ENCODE peak calls at places on chromosomes 1 and 21, in eight cellular contexts. One of them, this sample, is unnamed. For H3K4me1, the result is how much of the 10 kb centered on the place peaks cover.

GRCh38 chr1:170204121-170204520 is 58.4 kb downstream of the NTMT2 start:
- DNase-seq in tibial nerve: no peak
- DNase-seq in endothelial cell of umbilical vein: no peak
- DNase-seq in thyroid gland: no peak
- DNase-seq in esophagus muscularis mucosa: no peak
- DNase-seq in uterus: no peak
- DNase-seq in stomach: no peak
- DNase-seq in HCT116: no peak
- DNase-seq in this sample: no peak

GRCh38 chr1:110606784-110607662 is 865 bp upstream of the KCNA2 start:
- DNase-seq in endothelial cell of umbilical vein: peak
- DNase-seq in HCT116: no peak
- DNase-seq in esophagus muscularis mucosa: no peak
- DNase-seq in uterus: no peak
- DNase-seq in thyroid gland: peak
- DNase-seq in tibial nerve: no peak
- DNase-seq in stomach: no peak
- DNase-seq in this sample: no peak

GRCh38 chr1:24735619-24736375 is 9.4 kb upstream of the CLIC4 start:
- DNase-seq in uterus: peak
- DNase-seq in HCT116: no peak
- DNase-seq in endothelial cell of umbilical vein: peak
- DNase-seq in stomach: no peak
- DNase-seq in thyroid gland: no peak
- DNase-seq in tibial nerve: no peak
- DNase-seq in esophagus muscularis mucosa: no peak
- DNase-seq in this sample: peak

GRCh38 chr1:103514920-103515503 is 10.5 kb upstream of the RNPC3 start:
- DNase-seq in uterus: no peak
- DNase-seq in stomach: no peak
- DNase-seq in tibial nerve: no peak
- DNase-seq in HCT116: peak
- DNase-seq in endothelial cell of umbilical vein: peak
- DNase-seq in thyroid gland: no peak
- DNase-seq in esophagus muscularis mucosa: no peak
- DNase-seq in this sample: no peak

GRCh38 chr1:56797079-56797685 is 22.0 kb downstream of the FYB2 start:
- DNase-seq in stomach: no peak
- DNase-seq in uterus: no peak
- DNase-seq in tibial nerve: no peak
- DNase-seq in HCT116: no peak
- DNase-seq in endothelial cell of umbilical vein: no peak
- DNase-seq in esophagus muscularis mucosa: no peak
- DNase-seq in thyroid gland: no peak
- DNase-seq in this sample: no peak

GRCh38 chr1:26702680-26703038 is 6.8 kb downstream of the ARID1A start:
- DNase-seq in stomach: no peak
- DNase-seq in tibial nerve: no peak
- DNase-seq in thyroid gland: no peak
- DNase-seq in esophagus muscularis mucosa: no peak
- DNase-seq in endothelial cell of umbilical vein: no peak
- DNase-seq in uterus: no peak
- DNase-seq in HCT116: no peak
- DNase-seq in this sample: no peak

GRCh38 chr1:91640877-91641526 is 140.4 kb downstream of the CDC7 start:
- DNase-seq in esophagus muscularis mucosa: peak
- DNase-seq in tibial nerve: no peak
- DNase-seq in endothelial cell of umbilical vein: no peak
- DNase-seq in HCT116: no peak
- DNase-seq in uterus: no peak
- DNase-seq in thyroid gland: no peak
- DNase-seq in stomach: no peak
- DNase-seq in this sample: no peak

GRCh38 chr1:28976254-28976653 is 61.9 kb downstream of the EPB41 start:
- DNase-seq in endothelial cell of umbilical vein: no peak
- DNase-seq in tibial nerve: no peak
- DNase-seq in uterus: no peak
- DNase-seq in esophagus muscularis mucosa: no peak
- DNase-seq in thyroid gland: no peak
- DNase-seq in stomach: no peak
- DNase-seq in HCT116: no peak
- DNase-seq in this sample: no peak

GRCh38 chr21:27586986-27587385 is 620.1 kb upstream of the ADAMTS5 start:
- DNase-seq in esophagus muscularis mucosa: no peak
- DNase-seq in stomach: no peak
- DNase-seq in thyroid gland: no peak
- DNase-seq in tibial nerve: no peak
- DNase-seq in endothelial cell of umbilical vein: no peak
- DNase-seq in uterus: no peak
- DNase-seq in HCT116: no peak
- DNase-seq in this sample: no peak

GRCh38 chr1:11795238-11795890 is 10.4 kb downstream of the MTHFR start:
- DNase-seq in endothelial cell of umbilical vein: no peak
- DNase-seq in HCT116: no peak
- DNase-seq in thyroid gland: no peak
- DNase-seq in stomach: no peak
- DNase-seq in uterus: no peak
- DNase-seq in tibial nerve: no peak
- DNase-seq in esophagus muscularis mucosa: no peak
- DNase-seq in this sample: no peak

GRCh38 chr1:167439301-167439988 is 78.9 kb downstream of the CD247 start:
- DNase-seq in uterus: no peak
- DNase-seq in endothelial cell of umbilical vein: peak
- DNase-seq in stomach: no peak
- DNase-seq in HCT116: no peak
- DNase-seq in esophagus muscularis mucosa: no peak
- DNase-seq in tibial nerve: no peak
- DNase-seq in thyroid gland: peak
- DNase-seq in this sample: peak

GRCh38 chr21:34728479-34728878 is 59.7 kb downstream of the CLIC6 start:
- DNase-seq in HCT116: no peak
- DNase-seq in uterus: no peak
- DNase-seq in endothelial cell of umbilical vein: no peak
- DNase-seq in tibial nerve: no peak
- DNase-seq in thyroid gland: no peak
- DNase-seq in esophagus muscularis mucosa: no peak
- DNase-seq in stomach: peak
- DNase-seq in this sample: no peak

GRCh38 chr1:24683713-24684162 is 40.6 kb downstream of the SRRM1 start:
- DNase-seq in stomach: no peak
- DNase-seq in thyroid gland: no peak
- DNase-seq in esophagus muscularis mucosa: no peak
- DNase-seq in endothelial cell of umbilical vein: peak
- DNase-seq in uterus: peak
- DNase-seq in tibial nerve: no peak
- DNase-seq in HCT116: peak
- DNase-seq in this sample: peak

GRCh38 chr1:22096463-22096862 is 44.0 kb downstream of the CDC42 start:
- DNase-seq in stomach: no peak
- DNase-seq in thyroid gland: no peak
- DNase-seq in esophagus muscularis mucosa: no peak
- DNase-seq in HCT116: no peak
- DNase-seq in endothelial cell of umbilical vein: no peak
- DNase-seq in uterus: no peak
- DNase-seq in tibial nerve: no peak
- DNase-seq in this sample: no peak

GRCh38 chr1:201461193-201461657 is 7.8 kb downstream of the PHLDA3 start:
- DNase-seq in uterus: peak
- DNase-seq in esophagus muscularis mucosa: no peak
- DNase-seq in thyroid gland: peak
- DNase-seq in stomach: peak
- DNase-seq in HCT116: peak
- DNase-seq in tibial nerve: no peak
- DNase-seq in endothelial cell of umbilical vein: peak
- DNase-seq in this sample: peak
- TF ChIP-seq POLR2A in uterus: no peak
- TF ChIP-seq POLR2A in esophagus muscularis mucosa: no peak
- TF ChIP-seq POLR2A in thyroid gland: no peak
- TF ChIP-seq POLR2A in stomach: no peak
- TF ChIP-seq POLR2A in HCT116: no peak
- TF ChIP-seq POLR2A in tibial nerve: no peak
- TF ChIP-seq POLR2A in endothelial cell of umbilical vein: peak
- TF ChIP-seq POLR2A in this sample: no peak

GRCh38 chr1:4034318-4034887 is 134.3 kb upstream of the C1orf174 start:
- DNase-seq in stomach: no peak
- DNase-seq in esophagus muscularis mucosa: peak
- DNase-seq in uterus: no peak
- DNase-seq in HCT116: no peak
- DNase-seq in endothelial cell of umbilical vein: no peak
- DNase-seq in tibial nerve: no peak
- DNase-seq in thyroid gland: no peak
- DNase-seq in this sample: no peak
- H3K4me1 ChIP-seq in stomach: under half
- H3K4me1 ChIP-seq in esophagus muscularis mucosa: under half
- H3K4me1 ChIP-seq in uterus: under half
- H3K4me1 ChIP-seq in HCT116: under half
- H3K4me1 ChIP-seq in endothelial cell of umbilical vein: under half
- H3K4me1 ChIP-seq in tibial nerve: under half
- H3K4me1 ChIP-seq in thyroid gland: under half
- H3K4me1 ChIP-seq in this sample: under half

GRCh38 chr21:42107881-42108553 is 36.9 kb downstream of the UMODL1 start:
- DNase-seq in uterus: no peak
- DNase-seq in thyroid gland: peak
- DNase-seq in HCT116: no peak
- DNase-seq in esophagus muscularis mucosa: no peak
- DNase-seq in stomach: peak
- DNase-seq in tibial nerve: no peak
- DNase-seq in endothelial cell of umbilical vein: peak
- DNase-seq in this sample: peak
- TF ChIP-seq CTCF in uterus: peak
- TF ChIP-seq CTCF in thyroid gland: peak
- TF ChIP-seq CTCF in HCT116: peak
- TF ChIP-seq CTCF in esophagus muscularis mucosa: peak
- TF ChIP-seq CTCF in stomach: no peak
- TF ChIP-seq CTCF in tibial nerve: peak
- TF ChIP-seq CTCF in endothelial cell of umbilical vein: peak
- TF ChIP-seq CTCF in this sample: peak

GRCh38 chr1:204288061-204288588 is 71.6 kb downstream of the PLEKHA6 start:
- DNase-seq in HCT116: peak
- DNase-seq in endothelial cell of umbilical vein: no peak
- DNase-seq in tibial nerve: no peak
- DNase-seq in uterus: peak
- DNase-seq in esophagus muscularis mucosa: no peak
- DNase-seq in thyroid gland: peak
- DNase-seq in stomach: peak
- DNase-seq in this sample: peak
- TF ChIP-seq POLR2A in HCT116: no peak
- TF ChIP-seq POLR2A in endothelial cell of umbilical vein: no peak
- TF ChIP-seq POLR2A in tibial nerve: no peak
- TF ChIP-seq POLR2A in uterus: no peak
- TF ChIP-seq POLR2A in esophagus muscularis mucosa: no peak
- TF ChIP-seq POLR2A in thyroid gland: no peak
- TF ChIP-seq POLR2A in stomach: no peak
- TF ChIP-seq POLR2A in this sample: no peak

GRCh38 chr1:228089520-228090380 is 7.2 kb downstream of the ARF1 start:
- DNase-seq in stomach: peak
- DNase-seq in uterus: no peak
- DNase-seq in tibial nerve: no peak
- DNase-seq in endothelial cell of umbilical vein: no peak
- DNase-seq in esophagus muscularis mucosa: no peak
- DNase-seq in thyroid gland: no peak
- DNase-seq in HCT116: no peak
- DNase-seq in this sample: peak
- H3K4me1 ChIP-seq in stomach: half or more
- H3K4me1 ChIP-seq in uterus: under half
- H3K4me1 ChIP-seq in tibial nerve: half or more
- H3K4me1 ChIP-seq in endothelial cell of umbilical vein: half or more
- H3K4me1 ChIP-seq in esophagus muscularis mucosa: half or more
- H3K4me1 ChIP-seq in thyroid gland: half or more
- H3K4me1 ChIP-seq in HCT116: under half
- H3K4me1 ChIP-seq in this sample: half or more

GRCh38 chr1:215147024-215147423 is 64.5 kb downstream of the KCNK2 start:
- DNase-seq in HCT116: no peak
- DNase-seq in tibial nerve: no peak
- DNase-seq in esophagus muscularis mucosa: no peak
- DNase-seq in stomach: no peak
- DNase-seq in uterus: no peak
- DNase-seq in thyroid gland: no peak
- DNase-seq in endothelial cell of umbilical vein: no peak
- DNase-seq in this sample: no peak

GRCh38 chr1:215151841-215152240 is 69.3 kb downstream of the KCNK2 start:
- DNase-seq in stomach: no peak
- DNase-seq in esophagus muscularis mucosa: no peak
- DNase-seq in uterus: no peak
- DNase-seq in tibial nerve: no peak
- DNase-seq in HCT116: no peak
- DNase-seq in endothelial cell of umbilical vein: no peak
- DNase-seq in thyroid gland: no peak
- DNase-seq in this sample: no peak

GRCh38 chr1:215141460-215141859 is 58.9 kb downstream of the KCNK2 start:
- DNase-seq in thyroid gland: no peak
- DNase-seq in uterus: no peak
- DNase-seq in HCT116: no peak
- DNase-seq in stomach: no peak
- DNase-seq in tibial nerve: no peak
- DNase-seq in esophagus muscularis mucosa: no peak
- DNase-seq in endothelial cell of umbilical vein: no peak
- DNase-seq in this sample: no peak

GRCh38 chr1:215143497-215143896 is 61.0 kb downstream of the KCNK2 start:
- DNase-seq in endothelial cell of umbilical vein: no peak
- DNase-seq in tibial nerve: no peak
- DNase-seq in stomach: no peak
- DNase-seq in thyroid gland: no peak
- DNase-seq in HCT116: no peak
- DNase-seq in esophagus muscularis mucosa: no peak
- DNase-seq in uterus: no peak
- DNase-seq in this sample: no peak

DNA sequence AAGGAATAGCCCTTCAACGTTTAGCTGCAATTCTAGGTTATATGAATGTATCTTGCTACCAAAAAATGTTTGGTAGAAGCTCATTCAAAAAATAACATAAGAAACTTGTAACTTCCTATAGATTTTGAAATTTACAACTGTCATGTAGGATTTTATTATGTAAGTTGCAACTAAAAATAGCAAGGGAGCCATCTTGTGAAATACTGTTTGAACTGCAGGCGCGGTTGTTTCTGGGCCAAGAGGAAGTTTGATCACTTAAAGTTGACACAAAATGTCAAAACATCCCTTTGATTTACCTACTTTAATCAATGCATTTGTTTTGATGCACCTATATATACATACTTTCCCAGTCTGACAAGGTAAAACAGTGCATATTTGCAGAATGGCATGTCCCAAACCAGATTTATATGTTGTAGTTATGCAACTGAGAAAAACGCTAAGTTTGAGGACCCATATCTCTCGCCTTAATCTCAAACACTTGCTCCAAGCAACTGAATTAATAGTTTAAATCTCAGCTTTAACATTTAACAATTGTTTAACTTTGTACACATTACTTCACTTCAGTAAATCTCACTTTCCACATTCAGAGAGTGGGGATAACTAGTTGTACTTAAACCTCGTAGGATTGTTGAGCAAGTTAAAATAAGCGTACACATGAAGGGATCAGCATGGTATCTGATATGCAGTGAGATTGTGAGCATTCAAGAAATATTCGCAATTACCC is 63.9 kb downstream of the KCNK2 start:
- DNase-seq in HCT116: peak
- DNase-seq in thyroid gland: peak
- DNase-seq in stomach: peak
- DNase-seq in esophagus muscularis mucosa: no peak
- DNase-seq in tibial nerve: no peak
- DNase-seq in uterus: no peak
- DNase-seq in endothelial cell of umbilical vein: peak
- DNase-seq in this sample: peak
- TF ChIP-seq CTCF in HCT116: peak
- TF ChIP-seq CTCF in thyroid gland: peak
- TF ChIP-seq CTCF in stomach: no peak
- TF ChIP-seq CTCF in esophagus muscularis mucosa: no peak
- TF ChIP-seq CTCF in tibial nerve: peak
- TF ChIP-seq CTCF in uterus: peak
- TF ChIP-seq CTCF in endothelial cell of umbilical vein: peak
- TF ChIP-seq CTCF in this sample: peak